ENCODE peak calls at places on chromosomes 7 and 10, in four cellular contexts. One of them, this sample, is unnamed.
A peak's percentile ranks its signal among the peaks of the same experiment; 100 is the strongest.

GRCh38 chr7:146090023-146090645 is 26.5 kb upstream of the CNTNAP2 start:
- DNase-seq in HFFc6: no peak
- DNase-seq in upper lobe of right lung: no peak
- DNase-seq in left ventricle myocardium inferior: no peak
- DNase-seq in this sample: no peak

GRCh38 chr7:108875139-108875538 is 305.5 kb downstream of the DNAJB9 start:
- DNase-seq in HFFc6: no peak
- DNase-seq in upper lobe of right lung: no peak
- DNase-seq in left ventricle myocardium inferior: no peak
- DNase-seq in this sample: no peak

GRCh38 chr7:95684037-95684436 is 87.7 kb upstream of the PDK4 start:
- DNase-seq in HFFc6: peak; percentile 2
- DNase-seq in upper lobe of right lung: no peak
- DNase-seq in left ventricle myocardium inferior: no peak
- DNase-seq in this sample: no peak

GRCh38 chr7:76396039-76396732 is 13.3 kb downstream of the SSC4D start:
- DNase-seq in HFFc6: no peak
- DNase-seq in upper lobe of right lung: no peak
- DNase-seq in left ventricle myocardium inferior: no peak
- DNase-seq in this sample: no peak

GRCh38 chr7:22427122-22427503 is 70.2 kb upstream of the RAPGEF5 start:
- DNase-seq in HFFc6: no peak
- DNase-seq in upper lobe of right lung: no peak
- DNase-seq in left ventricle myocardium inferior: no peak
- DNase-seq in this sample: no peak

GRCh38 chr7:135713836-135714470 is 14.0 kb downstream of the SLC13A4 start:
- DNase-seq in HFFc6: no peak
- DNase-seq in upper lobe of right lung: no peak
- DNase-seq in left ventricle myocardium inferior: no peak
- DNase-seq in this sample: no peak

GRCh38 chr10:33381897-33382578 is 47.6 kb upstream of the NRP1 start:
- DNase-seq in HFFc6: peak; percentile 89
- DNase-seq in upper lobe of right lung: no peak
- DNase-seq in left ventricle myocardium inferior: no peak
- DNase-seq in this sample: no peak

GRCh38 chr7:66043681-66044497 is 31.7 kb upstream of the ASL start:
- DNase-seq in HFFc6: no peak
- DNase-seq in upper lobe of right lung: peak; percentile 88
- DNase-seq in left ventricle myocardium inferior: peak; percentile 51
- DNase-seq in this sample: peak; percentile 16

GRCh38 chr10:10901906-10902305 is 115.8 kb upstream of the CELF2 start:
- DNase-seq in HFFc6: no peak
- DNase-seq in upper lobe of right lung: no peak
- DNase-seq in left ventricle myocardium inferior: no peak
- DNase-seq in this sample: no peak

GRCh38 chr10:132175907-132176581 is 10.7 kb upstream of the DPYSL4 start:
- DNase-seq in HFFc6: no peak
- DNase-seq in upper lobe of right lung: no peak
- DNase-seq in left ventricle myocardium inferior: no peak
- DNase-seq in this sample: no peak

GRCh38 chr7:24411226-24411625 is 127.2 kb downstream of the NPY start:
- DNase-seq in HFFc6: no peak
- DNase-seq in upper lobe of right lung: no peak
- DNase-seq in left ventricle myocardium inferior: no peak
- DNase-seq in this sample: no peak

GRCh38 chr7:72334066-72334465 is 78.1 kb downstream of the CALN1 start:
- DNase-seq in HFFc6: no peak
- DNase-seq in upper lobe of right lung: no peak
- DNase-seq in left ventricle myocardium inferior: no peak
- DNase-seq in this sample: no peak

GRCh38 chr10:75404335-75405200 is 3.0 kb upstream of the ZNF503 start:
- DNase-seq in HFFc6: no peak
- DNase-seq in upper lobe of right lung: peak; percentile 89
- DNase-seq in left ventricle myocardium inferior: peak; percentile 25
- DNase-seq in this sample: no peak

GRCh38 chr10:42594246-42594650 is 44.1 kb downstream of the ZNF33B start:
- DNase-seq in HFFc6: no peak
- DNase-seq in upper lobe of right lung: no peak
- DNase-seq in left ventricle myocardium inferior: no peak
- DNase-seq in this sample: no peak

GRCh38 chr7:94258856-94259255 is 135.8 kb upstream of the COL1A2 start:
- DNase-seq in HFFc6: no peak
- DNase-seq in upper lobe of right lung: no peak
- DNase-seq in left ventricle myocardium inferior: no peak
- DNase-seq in this sample: no peak

GRCh38 chr10:6124666-6125065 is 35.8 kb downstream of the RBM17 start:
- DNase-seq in HFFc6: no peak
- DNase-seq in upper lobe of right lung: no peak
- DNase-seq in left ventricle myocardium inferior: peak; percentile 48
- DNase-seq in this sample: no peak

GRCh38 chr7:150631084-150631824 is 931 bp downstream of the GIMAP6 start:
- DNase-seq in HFFc6: no peak
- DNase-seq in upper lobe of right lung: no peak
- DNase-seq in left ventricle myocardium inferior: peak; percentile 48
- DNase-seq in this sample: no peak

GRCh38 chr7:99193527-99194214 is 14.2 kb downstream of the KPNA7 start:
- DNase-seq in HFFc6: peak; percentile 57
- DNase-seq in upper lobe of right lung: no peak
- DNase-seq in left ventricle myocardium inferior: no peak
- DNase-seq in this sample: no peak

GRCh38 chr7:150444674-150445365 is 5.6 kb upstream of the GIMAP8 start:
- DNase-seq in HFFc6: no peak
- DNase-seq in upper lobe of right lung: no peak
- DNase-seq in left ventricle myocardium inferior: no peak
- DNase-seq in this sample: no peak

GRCh38 chr10:88122571-88122970 is 259.1 kb downstream of the PTEN start:
- DNase-seq in HFFc6: no peak
- DNase-seq in upper lobe of right lung: no peak
- DNase-seq in left ventricle myocardium inferior: no peak
- DNase-seq in this sample: no peak

GRCh38 chr7:50207251-50207564 is 97.3 kb upstream of the IKZF1 start:
- DNase-seq in HFFc6: no peak
- DNase-seq in upper lobe of right lung: no peak
- DNase-seq in left ventricle myocardium inferior: no peak
- DNase-seq in this sample: no peak

GRCh38 chr10:34010891-34011290 is 676.4 kb upstream of the NRP1 start:
- DNase-seq in HFFc6: peak; percentile 17
- DNase-seq in upper lobe of right lung: no peak
- DNase-seq in left ventricle myocardium inferior: no peak
- DNase-seq in this sample: no peak

GRCh38 chr10:92572362-92573090 is 1.4 kb downstream of the IDE start:
- DNase-seq in HFFc6: no peak
- DNase-seq in upper lobe of right lung: no peak
- DNase-seq in left ventricle myocardium inferior: no peak
- DNase-seq in this sample: no peak

GRCh38 chr10:92573798-92574544 is at the start of gene IDE:
- DNase-seq in HFFc6: peak; percentile 85
- DNase-seq in upper lobe of right lung: peak; percentile 95
- DNase-seq in left ventricle myocardium inferior: peak; percentile 90
- DNase-seq in this sample: peak; percentile 84

GRCh38 chr10:92574545-92575377 is 868 bp upstream of the IDE start:
- DNase-seq in HFFc6: peak; percentile 57
- DNase-seq in upper lobe of right lung: no peak
- DNase-seq in left ventricle myocardium inferior: no peak
- DNase-seq in this sample: no peak

GRCh38 chr10:92571649-92572048 is 2.2 kb downstream of the IDE start:
- DNase-seq in HFFc6: no peak
- DNase-seq in upper lobe of right lung: no peak
- DNase-seq in left ventricle myocardium inferior: no peak
- DNase-seq in this sample: no peak

DNA sequence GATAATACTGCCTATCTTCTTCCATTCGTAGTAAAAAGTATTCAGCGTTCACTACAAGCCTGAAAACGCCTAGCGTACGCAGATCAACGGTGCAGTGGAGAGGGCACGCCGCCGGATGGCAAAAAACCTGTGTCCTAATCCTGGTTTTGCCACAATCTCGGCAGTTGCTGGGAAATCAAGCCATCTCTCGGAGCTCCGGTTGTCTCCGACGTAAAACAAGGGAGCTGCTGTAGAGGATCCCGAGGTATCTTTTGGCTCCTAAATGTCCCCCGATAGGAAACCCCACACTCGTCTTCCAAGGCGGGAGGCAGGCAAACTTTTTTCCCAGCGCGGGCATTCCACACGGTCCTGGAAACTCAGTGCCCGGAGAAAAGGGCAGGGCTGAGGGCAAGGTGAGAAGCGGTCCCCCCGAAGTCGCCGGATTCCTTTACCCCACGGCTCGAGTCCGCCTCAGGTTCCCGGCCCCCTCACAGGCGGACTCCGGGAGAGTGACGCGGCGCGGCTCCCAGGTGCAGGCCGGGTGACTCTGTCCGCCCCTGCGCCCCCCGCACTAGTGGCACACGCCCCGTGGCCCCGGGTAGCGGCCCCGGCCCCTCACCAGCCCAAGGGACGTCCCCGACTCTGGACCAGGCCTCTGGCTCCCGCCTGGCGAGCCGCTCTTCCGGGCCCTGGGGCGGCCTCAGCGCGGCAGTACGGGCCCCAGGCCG is 649 bp downstream of the IDE start:
- DNase-seq in HFFc6: peak; percentile 56
- DNase-seq in upper lobe of right lung: no peak
- DNase-seq in left ventricle myocardium inferior: no peak
- DNase-seq in this sample: no peak
- TF ChIP-seq CTCF in HFFc6: no peak
- TF ChIP-seq CTCF in upper lobe of right lung: peak; percentile 17
- TF ChIP-seq CTCF in left ventricle myocardium inferior: no peak
- TF ChIP-seq CTCF in this sample: no peak

GRCh38 chr7:156966387-156966786 is 16.9 kb downstream of the NOM1 start:
- DNase-seq in HFFc6: no peak
- DNase-seq in upper lobe of right lung: no peak
- DNase-seq in left ventricle myocardium inferior: no peak
- DNase-seq in this sample: no peak

GRCh38 chr7:156964971-156965370 is 15.5 kb downstream of the NOM1 start:
- DNase-seq in HFFc6: no peak
- DNase-seq in upper lobe of right lung: no peak
- DNase-seq in left ventricle myocardium inferior: no peak
- DNase-seq in this sample: no peak

GRCh38 chr7:156968183-156968582 is 18.7 kb downstream of the NOM1 start:
- DNase-seq in HFFc6: no peak
- DNase-seq in upper lobe of right lung: no peak
- DNase-seq in left ventricle myocardium inferior: no peak
- DNase-seq in this sample: no peak

GRCh38 chr7:156975620-156976019 is 26.1 kb downstream of the NOM1 start:
- DNase-seq in HFFc6: no peak
- DNase-seq in upper lobe of right lung: no peak
- DNase-seq in left ventricle myocardium inferior: no peak
- DNase-seq in this sample: no peak

GRCh38 chr7:156969972-156970420 is 20.5 kb downstream of the NOM1 start:
- DNase-seq in HFFc6: no peak
- DNase-seq in upper lobe of right lung: no peak
- DNase-seq in left ventricle myocardium inferior: no peak
- DNase-seq in this sample: no peak
- TF ChIP-seq CTCF in HFFc6: peak; percentile 83
- TF ChIP-seq CTCF in upper lobe of right lung: peak; percentile 49
- TF ChIP-seq CTCF in left ventricle myocardium inferior: peak; percentile 46
- TF ChIP-seq CTCF in this sample: no peak

GRCh38 chr10:15374156-15374555 is 3.1 kb upstream of the FAM171A1 start:
- DNase-seq in HFFc6: no peak
- DNase-seq in upper lobe of right lung: no peak
- DNase-seq in left ventricle myocardium inferior: no peak
- DNase-seq in this sample: no peak

GRCh38 chr10:15381420-15381819 is 10.3 kb upstream of the FAM171A1 start:
- DNase-seq in HFFc6: no peak
- DNase-seq in upper lobe of right lung: no peak
- DNase-seq in left ventricle myocardium inferior: no peak
- DNase-seq in this sample: no peak

GRCh38 chr10:15374561-15374960 is 3.5 kb upstream of the FAM171A1 start:
- DNase-seq in HFFc6: no peak
- DNase-seq in upper lobe of right lung: no peak
- DNase-seq in left ventricle myocardium inferior: no peak
- DNase-seq in this sample: no peak

GRCh38 chr10:15379043-15379442 is 8.0 kb upstream of the FAM171A1 start:
- DNase-seq in HFFc6: no peak
- DNase-seq in upper lobe of right lung: no peak
- DNase-seq in left ventricle myocardium inferior: no peak
- DNase-seq in this sample: no peak

GRCh38 chr10:15378569-15378968 is 7.5 kb upstream of the FAM171A1 start:
- DNase-seq in HFFc6: no peak
- DNase-seq in upper lobe of right lung: no peak
- DNase-seq in left ventricle myocardium inferior: no peak
- DNase-seq in this sample: no peak
- TF ChIP-seq CTCF in HFFc6: peak; percentile 42
- TF ChIP-seq CTCF in upper lobe of right lung: no peak
- TF ChIP-seq CTCF in left ventricle myocardium inferior: no peak
- TF ChIP-seq CTCF in this sample: no peak

GRCh38 chr7:143222782-143223181 is 945 bp downstream of the TAS2R40 start:
- DNase-seq in HFFc6: no peak
- DNase-seq in upper lobe of right lung: peak; percentile 66
- DNase-seq in left ventricle myocardium inferior: peak; percentile 26
- DNase-seq in this sample: no peak
- TF ChIP-seq CTCF in HFFc6: no peak
- TF ChIP-seq CTCF in upper lobe of right lung: no peak
- TF ChIP-seq CTCF in left ventricle myocardium inferior: no peak
- TF ChIP-seq CTCF in this sample: no peak

GRCh38 chr7:115676080-115676479 is 354.5 kb downstream of the TFEC start:
- DNase-seq in HFFc6: no peak
- DNase-seq in upper lobe of right lung: no peak
- DNase-seq in left ventricle myocardium inferior: no peak
- DNase-seq in this sample: no peak
- TF ChIP-seq CTCF in HFFc6: no peak
- TF ChIP-seq CTCF in upper lobe of right lung: peak; percentile 10
- TF ChIP-seq CTCF in left ventricle myocardium inferior: no peak
- TF ChIP-seq CTCF in this sample: no peak

DNA sequence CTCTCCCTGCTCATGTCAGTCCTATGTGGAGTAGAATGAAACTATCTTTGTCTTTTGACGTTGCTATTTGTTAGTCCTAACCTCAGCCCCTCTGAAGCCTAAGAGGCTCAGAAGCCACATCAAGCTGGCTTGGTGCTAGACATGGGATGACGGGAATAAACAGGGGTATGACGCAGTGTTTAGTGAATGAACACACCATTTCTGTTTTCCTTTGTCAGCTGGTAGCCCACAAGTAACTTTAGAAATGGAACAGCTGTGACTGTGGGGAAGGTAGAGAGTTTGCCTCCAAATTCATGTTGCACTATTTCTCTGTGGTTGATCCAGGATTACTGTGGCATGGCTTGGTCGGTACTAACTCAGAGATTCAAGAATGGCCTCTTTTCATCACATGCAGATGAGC is 31.3 kb downstream of the COX15 start:
- DNase-seq in HFFc6: no peak
- DNase-seq in upper lobe of right lung: no peak
- DNase-seq in left ventricle myocardium inferior: no peak
- DNase-seq in this sample: no peak
- TF ChIP-seq CTCF in HFFc6: no peak
- TF ChIP-seq CTCF in upper lobe of right lung: no peak
- TF ChIP-seq CTCF in left ventricle myocardium inferior: no peak
- TF ChIP-seq CTCF in this sample: no peak